ENCODE peak calls at places on chromosome 5, in nine cellular contexts. E is fibroblast of pulmonary artery; B is pancreas; R is OCI-LY7; Z is H9; W is tibial nerve; F is CD4-positive, alpha-beta T cell; A is A549; S is CD8-positive, alpha-beta T cell. I is an unnamed sample.

GRCh38 chr5:1568201-1568979 is 44.6 kb upstream of the LPCAT1 start:
- DNase-seq in F (no peak), B (no peak), A (no peak), Z (no peak), S (no peak), W (no peak), E (peak), R (no peak), I (no peak)

GRCh38 chr5:178526796-178527457 is 63.3 kb downstream of the COL23A1 start:
- DNase-seq in B (no peak), Z (no peak), S (no peak), A (no peak), E (no peak), F (no peak), W (no peak), R (no peak), I (no peak)

GRCh38 chr5:171571663-171572062 is 152.2 kb downstream of the FGF18 start:
- DNase-seq in S (no peak), A (no peak), F (no peak), W (no peak), Z (no peak), R (no peak), B (no peak), E (peak), I (no peak)

GRCh38 chr5:82619097-82619496 is 340.9 kb upstream of the RPS23 start:
- DNase-seq in B (no peak), S (no peak), R (no peak), Z (no peak), F (no peak), A (no peak), W (no peak), E (no peak), I (no peak)

GRCh38 chr5:143258559-143259253 is 144.8 kb downstream of the NR3C1 start:
- DNase-seq in W (no peak), S (no peak), E (peak), A (no peak), B (no peak), R (no peak), F (no peak), Z (no peak), I (no peak)

GRCh38 chr5:31463341-31463740 is 68.6 kb downstream of the DROSHA start:
- DNase-seq in A (no peak), Z (no peak), W (no peak), S (no peak), E (peak), B (no peak), F (no peak), R (no peak), I (no peak)

GRCh38 chr5:125342938-125343401 is 596.5 kb upstream of the ZNF608 start:
- DNase-seq in R (no peak), B (no peak), A (no peak), W (no peak), Z (no peak), S (no peak), F (no peak), E (peak), I (no peak)

GRCh38 chr5:172420215-172420934 is 34.0 kb downstream of the SH3PXD2B start:
- DNase-seq in F (no peak), R (peak), B (peak), Z (peak), E (peak), W (peak), A (peak), S (no peak), I (no peak)

GRCh38 chr5:18394154-18394804 is 760.0 kb downstream of the TAF11L14 start:
- DNase-seq in A (peak), W (peak), R (peak), S (peak), F (no peak), E (peak), B (peak), Z (peak), I (peak)

GRCh38 chr5:170109059-170110031 is 3.6 kb downstream of the FOXI1 start:
- DNase-seq in W (no peak), E (no peak), B (no peak), F (no peak), S (no peak), R (no peak), Z (peak), A (no peak), I (no peak)

GRCh38 chr5:132487095-132487428 is 3.5 kb downstream of the IRF1 start:
- DNase-seq in E (no peak), F (no peak), A (no peak), W (no peak), Z (no peak), S (no peak), B (no peak), R (no peak), I (no peak)

GRCh38 chr5:130964238-130965192 is 200.5 kb downstream of the HINT1 start:
- DNase-seq in B (no peak), W (no peak), Z (no peak), F (no peak), R (no peak), E (no peak), S (no peak), A (no peak), I (no peak)

GRCh38 chr5:6822068-6822467 is 108.8 kb downstream of the TENT4A start:
- DNase-seq in E (no peak), S (no peak), A (no peak), B (no peak), Z (no peak), F (no peak), W (no peak), R (no peak), I (no peak)

GRCh38 chr5:172444110-172444510 is 10.2 kb downstream of the SH3PXD2B start:
- DNase-seq in F (no peak), S (no peak), A (no peak), W (no peak), E (peak), Z (no peak), B (no peak), R (no peak), I (no peak)

DNA sequence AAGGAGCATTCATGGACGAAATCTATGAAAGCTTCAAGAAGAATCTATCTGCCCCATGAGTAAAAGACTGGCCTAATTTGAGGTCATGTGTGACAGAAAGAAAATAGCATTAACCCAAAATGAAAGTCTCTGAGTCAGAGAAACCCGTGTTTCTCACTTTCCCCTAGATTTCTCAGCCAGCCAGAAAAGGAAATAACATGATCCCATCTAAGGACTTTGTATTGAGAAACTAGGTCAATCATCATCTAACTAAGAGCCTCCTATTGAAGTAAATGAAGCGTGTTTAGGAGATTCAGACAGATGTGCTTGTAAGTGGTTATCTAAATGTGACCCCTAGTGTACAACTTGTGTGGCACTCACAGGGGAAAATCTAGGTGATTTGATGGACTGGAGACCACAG is 77.3 kb upstream of the ZNF366 start:
- DNase-seq in W (no peak), E (no peak), F (no peak), R (no peak), A (no peak), Z (no peak), B (no peak), S (no peak), I (peak)
- TF ChIP-seq CTCF in W (no peak), E (no peak), F (no peak), R (peak), A (no peak), Z (no peak), B (no peak), S (no peak), I (no peak)

GRCh38 chr5:157828031-157828948 is 30.7 kb downstream of the CLINT1 start:
- DNase-seq in F (no peak), E (peak), B (no peak), W (no peak), R (peak), Z (no peak), S (no peak), A (no peak), I (no peak)

GRCh38 chr5:157827429-157827828 is 31.5 kb downstream of the CLINT1 start:
- DNase-seq in E (peak), A (no peak), R (no peak), W (no peak), B (no peak), F (no peak), Z (no peak), S (no peak), I (no peak)

GRCh38 chr5:157823655-157824054 is 35.3 kb downstream of the CLINT1 start:
- DNase-seq in A (no peak), E (no peak), F (no peak), S (no peak), Z (peak), W (no peak), R (no peak), B (no peak), I (no peak)

GRCh38 chr5:157828949-157829639 is 29.9 kb downstream of the CLINT1 start:
- DNase-seq in B (no peak), R (no peak), S (no peak), F (no peak), E (no peak), Z (peak), W (no peak), A (peak), I (no peak)
- TF ChIP-seq CTCF in B (no peak), R (peak), S (no peak), F (peak), E (peak), Z (peak), W (no peak), A (peak), I (peak)

DNA sequence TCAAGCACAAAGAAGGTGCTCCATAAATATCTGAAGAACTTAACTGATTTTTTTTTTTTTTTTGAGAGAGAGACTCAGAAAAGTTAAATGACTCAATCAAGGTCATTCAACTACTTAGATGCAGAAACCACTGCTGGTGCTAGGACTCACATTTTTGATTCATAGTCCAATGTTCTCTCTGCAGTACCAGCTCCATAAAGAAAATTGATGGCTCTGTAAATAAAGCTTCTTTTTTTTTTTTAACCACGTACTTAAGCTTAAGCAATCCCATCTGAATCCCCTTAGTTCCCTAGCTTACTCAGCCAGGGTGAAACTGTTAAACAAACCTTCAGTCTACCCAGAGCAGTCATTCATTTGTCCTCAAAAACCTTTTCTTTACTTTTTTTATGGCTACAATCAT is 657.0 kb upstream of the WWC1 start:
- DNase-seq in W (no peak), Z (no peak), S (no peak), B (no peak), F (no peak), E (peak), A (no peak), R (no peak), I (no peak)
- TF ChIP-seq CTCF in W (no peak), Z (no peak), S (no peak), B (no peak), F (no peak), E (no peak), A (no peak), R (no peak), I (no peak)

DNA sequence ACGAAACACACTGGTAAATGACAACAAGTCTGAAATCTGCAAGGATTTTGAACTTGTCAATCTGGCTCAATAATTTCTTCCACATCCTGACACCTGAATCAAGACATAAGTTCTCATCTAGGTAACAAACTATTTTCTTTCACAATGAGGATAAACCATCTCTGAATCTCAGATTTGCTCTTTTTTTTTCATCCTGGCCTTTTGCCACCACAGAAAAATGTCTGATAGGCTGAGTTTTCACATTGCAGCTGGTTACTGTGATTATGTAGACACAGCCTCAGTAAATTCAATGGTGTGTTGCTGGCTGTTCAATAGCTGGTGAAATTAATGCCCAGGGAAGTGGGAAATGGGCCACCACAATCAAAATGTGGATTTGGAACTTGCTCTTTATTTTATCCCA is 2.8 kb upstream of the ADRA1B start:
- DNase-seq in W (no peak), F (no peak), Z (no peak), B (no peak), A (no peak), S (no peak), E (peak), R (no peak), I (no peak)
- TF ChIP-seq CTCF in W (no peak), F (no peak), Z (no peak), B (no peak), A (no peak), S (no peak), E (no peak), R (no peak), I (no peak)

GRCh38 chr5:141757402-141757801 is 75.4 kb upstream of the ARAP3 start:
- DNase-seq in Z (peak), S (no peak), E (peak), W (no peak), A (peak), R (no peak), F (no peak), B (no peak), I (no peak)
- TF ChIP-seq CTCF in Z (peak), S (no peak), E (peak), W (no peak), A (peak), R (no peak), F (no peak), B (no peak), I (no peak)

GRCh38 chr5:121009058-121009457 is 545.0 kb downstream of the PRR16 start:
- DNase-seq in F (no peak), E (no peak), A (no peak), S (no peak), W (no peak), Z (no peak), B (no peak), R (no peak), I (no peak)
- TF ChIP-seq CTCF in F (no peak), E (no peak), A (no peak), S (no peak), W (no peak), Z (no peak), B (no peak), R (no peak), I (no peak)

DNA sequence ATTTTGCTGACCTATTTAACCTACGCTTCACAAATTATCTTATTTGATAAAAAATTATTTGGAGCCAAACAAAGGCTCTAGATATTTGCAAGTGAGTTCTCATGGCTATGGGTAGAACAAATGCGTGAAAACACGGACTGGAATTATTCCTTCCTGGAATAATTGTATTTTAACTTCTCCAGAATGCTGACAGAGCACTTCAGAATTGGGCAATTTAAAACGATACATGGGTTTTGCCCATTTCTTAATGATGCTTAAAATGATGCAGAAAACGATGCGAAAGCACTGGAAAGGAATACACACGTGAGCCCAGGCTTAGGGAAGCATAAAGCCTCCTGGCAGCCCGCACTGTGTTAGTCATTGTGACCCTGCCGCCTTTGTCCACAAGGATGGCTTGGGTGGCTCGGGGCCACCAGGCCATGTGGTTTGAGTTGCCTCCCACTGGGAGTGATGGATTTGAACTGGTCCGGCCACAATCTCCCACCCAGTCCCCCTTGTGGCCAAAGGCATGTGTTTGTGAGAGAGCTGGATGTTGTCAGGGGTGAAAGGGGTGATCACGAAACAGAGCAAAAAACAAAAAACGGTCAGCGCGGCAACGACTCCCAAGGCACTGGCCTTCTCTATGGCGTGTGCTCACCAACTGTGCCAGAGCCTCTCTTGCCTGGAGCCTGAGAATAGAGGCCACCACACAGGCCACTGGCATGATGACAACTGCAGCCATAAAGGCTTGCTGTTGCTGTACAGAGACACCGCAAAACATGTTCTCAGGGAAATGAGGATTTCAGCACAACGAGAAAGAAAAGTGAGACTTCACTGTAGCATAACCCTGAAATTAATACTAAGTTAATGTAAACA is 234.2 kb upstream of the ADAMTS16 start:
- DNase-seq in R (no peak), S (no peak), A (no peak), E (no peak), Z (peak), B (no peak), W (peak), F (no peak), I (no peak)
- TF ChIP-seq CTCF in R (no peak), S (no peak), A (no peak), E (no peak), Z (peak), B (no peak), W (peak), F (no peak), I (no peak)

DNA sequence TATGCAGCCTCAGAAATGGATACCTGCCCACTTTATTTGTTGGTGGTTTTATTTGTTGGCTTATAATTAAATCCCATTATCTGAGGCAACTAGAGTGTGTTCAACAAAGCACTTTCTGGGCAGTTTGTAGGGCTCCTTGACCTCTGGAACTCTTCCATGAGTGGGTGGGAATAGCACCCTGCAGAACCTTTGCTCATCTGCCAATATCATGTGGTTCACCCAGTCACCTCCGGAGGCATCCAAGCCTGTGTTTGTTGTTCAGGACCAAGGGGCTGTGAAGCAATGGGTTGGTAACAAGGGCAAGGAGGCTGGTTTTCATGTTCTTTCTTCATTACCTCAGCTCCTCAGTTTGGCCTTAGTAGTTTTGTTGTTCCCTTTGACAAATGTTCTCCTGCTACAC is 314.0 kb downstream of the NDUFS4 start:
- DNase-seq in Z (peak), B (no peak), E (peak), S (no peak), F (no peak), R (peak), A (no peak), W (no peak), I (no peak)
- TF ChIP-seq CTCF in Z (peak), B (no peak), E (peak), S (no peak), F (no peak), R (no peak), A (no peak), W (no peak), I (no peak)

GRCh38 chr5:34496258-34496657 is 159.9 kb upstream of the RAI14 start:
- DNase-seq in R (no peak), E (no peak), Z (peak), A (no peak), F (no peak), S (no peak), W (no peak), B (no peak), I (no peak)
- TF ChIP-seq CTCF in R (no peak), E (no peak), Z (peak), A (no peak), F (no peak), S (no peak), W (no peak), B (no peak), I (no peak)

I was measured in GM10248.